ENCODE peak calls at places on chromosomes 2 and 18, in five cellular contexts. H is HTR-8/SVneo, O is T-helper 9 cell, P is stromal cell of bone marrow, D is neuronal stem cell. K is an unnamed sample.

GRCh38 chr2:8622924-8623465 is 58.9 kb upstream of the ID2 start:
- DNase-seq in H (no peak), O (no peak), P (no peak), D (no peak), K (no peak)

GRCh38 chr2:124805060-124805459 is 780.0 kb downstream of the CNTNAP5 start:
- DNase-seq in H (no peak), O (no peak), P (no peak), D (no peak), K (no peak)

GRCh38 chr2:149732001-149732685 is 144.6 kb upstream of the MMADHC start:
- DNase-seq in H (no peak), O (no peak), P (peak), D (no peak), K (peak)

GRCh38 chr2:178891959-178892485 is 84.8 kb upstream of the TTN start:
- DNase-seq in H (no peak), O (no peak), P (no peak), D (no peak), K (no peak)

GRCh38 chr2:200385063-200385635 is 78.7 kb downstream of the SPATS2L start:
- DNase-seq in H (no peak), O (no peak), P (no peak), D (no peak), K (no peak)

GRCh38 chr2:241007111-241007510 is 8.7 kb downstream of the SNED1 start:
- DNase-seq in H (no peak), O (no peak), P (no peak), D (no peak), K (no peak)

GRCh38 chr2:189086710-189087109 is 92.9 kb downstream of the COL5A2 start:
- DNase-seq in H (peak), O (no peak), P (peak), D (no peak), K (peak)

GRCh38 chr18:68267583-68267982 is 447.3 kb downstream of the TMX3 start:
- DNase-seq in H (no peak), O (no peak), P (peak), D (no peak), K (peak)

GRCh38 chr2:65382323-65382722 is 50.1 kb downstream of the SPRED2 start:
- DNase-seq in H (no peak), O (no peak), P (no peak), D (no peak), K (no peak)

GRCh38 chr2:36698978-36699377 is 2.5 kb downstream of the VIT start:
- DNase-seq in H (no peak), O (no peak), P (no peak), D (no peak), K (no peak)

GRCh38 chr2:177474904-177475474 is 82.4 kb downstream of the AGPS start:
- DNase-seq in H (no peak), O (no peak), P (peak), D (no peak), K (peak)

GRCh38 chr2:232492236-232492848 is 4.7 kb upstream of the ECEL1 start:
- DNase-seq in H (no peak), O (no peak), P (no peak), D (no peak), K (no peak)

GRCh38 chr2:133806564-133806963 is 238.3 kb upstream of the NCKAP5 start:
- DNase-seq in H (no peak), O (no peak), P (no peak), D (no peak), K (no peak)

GRCh38 chr2:44578401-44579135 is 216.8 kb downstream of the CAMKMT start:
- DNase-seq in H (peak), O (no peak), P (peak), D (no peak), K (no peak)

GRCh38 chr2:134282638-134283400 is 28.9 kb downstream of the MGAT5 start:
- DNase-seq in H (no peak), O (no peak), P (no peak), D (no peak), K (no peak)

GRCh38 chr2:39488450-39488849 is 51.4 kb upstream of the MAP4K3 start:
- DNase-seq in H (no peak), O (no peak), P (peak), D (no peak), K (peak)

GRCh38 chr2:121329786-121330185 is 44.8 kb upstream of the TFCP2L1 start:
- DNase-seq in H (no peak), O (no peak), P (no peak), D (no peak), K (no peak)

GRCh38 chr2:148507970-148508369 is 136.6 kb upstream of the EPC2 start:
- DNase-seq in H (no peak), O (no peak), P (no peak), D (no peak), K (no peak)

GRCh38 chr2:207792244-207792785 is 22.6 kb upstream of the FZD5 start:
- DNase-seq in H (peak), O (no peak), P (no peak), D (no peak), K (peak)

GRCh38 chr2:147449323-147450080 is 395.3 kb upstream of the ACVR2A start:
- DNase-seq in H (no peak), O (peak), P (no peak), D (peak), K (no peak)

GRCh38 chr2:159129807-159130206 is 156.7 kb downstream of the WDSUB1 start:
- DNase-seq in H (no peak), O (no peak), P (no peak), D (no peak), K (no peak)

GRCh38 chr2:100653449-100654045 is 90.8 kb downstream of the PDCL3 start:
- DNase-seq in H (no peak), O (no peak), P (no peak), D (no peak), K (no peak)

GRCh38 chr2:98385050-98385699 is 38.9 kb downstream of the CNGA3 start:
- DNase-seq in H (peak), O (peak), P (peak), D (peak), K (peak)

GRCh38 chr2:43368483-43369385 is 142.3 kb upstream of the ZFP36L2 start:
- DNase-seq in H (no peak), O (no peak), P (no peak), D (no peak), K (no peak)

GRCh38 chr2:190100298-190100697 is 37.8 kb upstream of the MSTN start:
- DNase-seq in H (no peak), O (no peak), P (no peak), D (no peak), K (no peak)

GRCh38 chr18:10374615-10375295 is 79.7 kb upstream of the APCDD1 start:
- DNase-seq in H (no peak), O (no peak), P (no peak), D (no peak), K (no peak)

GRCh38 chr2:239873656-239874635 is 151.2 kb downstream of the NDUFA10 start:
- DNase-seq in H (no peak), O (no peak), P (no peak), D (no peak), K (no peak)

K was measured in kidney glomerular epithelial cell.